ENCODE peak calls at places on chromosome 18, in six cellular contexts. One of them, this sample, is unnamed.

GRCh38 chr18:54223568-54224241 is 764 bp downstream of the MBD2 start:
- DNase-seq in cardiac muscle cell: peak; percentile 48
- DNase-seq in Panc1: peak; percentile 27
- DNase-seq in HL-60: peak; percentile 58
- DNase-seq in BJ: peak; percentile 70
- DNase-seq in adrenal gland: peak; percentile 86
- DNase-seq in this sample: peak; percentile 73

GRCh38 chr18:75210274-75211001 is at the start of gene TSHZ1:
- DNase-seq in adrenal gland: peak; percentile 76
- DNase-seq in Panc1: peak; percentile 87
- DNase-seq in BJ: peak; percentile 76
- DNase-seq in HL-60: peak; percentile 81
- DNase-seq in cardiac muscle cell: peak; percentile 80
- DNase-seq in this sample: peak; percentile 68

GRCh38 chr18:51196116-51196810 is 1.2 kb downstream of the MEX3C start:
- DNase-seq in Panc1: no peak
- DNase-seq in BJ: no peak
- DNase-seq in adrenal gland: peak; percentile 49
- DNase-seq in cardiac muscle cell: peak; percentile 34
- DNase-seq in HL-60: no peak
- DNase-seq in this sample: peak; percentile 40

GRCh38 chr18:46705521-46705920 is 48.5 kb upstream of the LOXHD1 start:
- DNase-seq in HL-60: no peak
- DNase-seq in BJ: no peak
- DNase-seq in Panc1: no peak
- DNase-seq in cardiac muscle cell: peak; percentile 49
- DNase-seq in adrenal gland: no peak
- DNase-seq in this sample: no peak

GRCh38 chr18:73288813-73289212 is 421.0 kb upstream of the NETO1 start:
- DNase-seq in cardiac muscle cell: no peak
- DNase-seq in Panc1: no peak
- DNase-seq in BJ: no peak
- DNase-seq in HL-60: no peak
- DNase-seq in adrenal gland: no peak
- DNase-seq in this sample: no peak

GRCh38 chr18:69480460-69480859 is 79.8 kb downstream of the DOK6 start:
- DNase-seq in Panc1: no peak
- DNase-seq in BJ: no peak
- DNase-seq in HL-60: peak; percentile 3
- DNase-seq in cardiac muscle cell: no peak
- DNase-seq in adrenal gland: no peak
- DNase-seq in this sample: no peak

GRCh38 chr18:2147866-2148265 is 423.4 kb downstream of the METTL4 start:
- DNase-seq in Panc1: no peak
- DNase-seq in adrenal gland: no peak
- DNase-seq in BJ: no peak
- DNase-seq in HL-60: no peak
- DNase-seq in cardiac muscle cell: no peak
- DNase-seq in this sample: no peak

GRCh38 chr18:38690626-38691025 is 1125.0 kb upstream of the CELF4 start:
- DNase-seq in Panc1: no peak
- DNase-seq in BJ: no peak
- DNase-seq in adrenal gland: no peak
- DNase-seq in HL-60: no peak
- DNase-seq in cardiac muscle cell: no peak
- DNase-seq in this sample: no peak

GRCh38 chr18:74916773-74917393 is 292.1 kb downstream of the PTGR3 start:
- DNase-seq in HL-60: no peak
- DNase-seq in Panc1: no peak
- DNase-seq in cardiac muscle cell: no peak
- DNase-seq in BJ: no peak
- DNase-seq in adrenal gland: no peak
- DNase-seq in this sample: no peak

GRCh38 chr18:63102941-63103744 is 216.4 kb downstream of the BCL2 start:
- DNase-seq in BJ: no peak
- DNase-seq in adrenal gland: no peak
- DNase-seq in HL-60: no peak
- DNase-seq in Panc1: no peak
- DNase-seq in cardiac muscle cell: no peak
- DNase-seq in this sample: no peak

GRCh38 chr18:46387426-46388131 is 269.4 kb downstream of the LOXHD1 start:
- DNase-seq in BJ: no peak
- DNase-seq in HL-60: no peak
- DNase-seq in Panc1: no peak
- DNase-seq in cardiac muscle cell: no peak
- DNase-seq in adrenal gland: no peak
- DNase-seq in this sample: no peak

GRCh38 chr18:10274327-10274726 is 180.1 kb upstream of the APCDD1 start:
- DNase-seq in adrenal gland: no peak
- DNase-seq in Panc1: no peak
- DNase-seq in cardiac muscle cell: no peak
- DNase-seq in HL-60: no peak
- DNase-seq in BJ: peak; percentile 50
- DNase-seq in this sample: no peak

GRCh38 chr18:50898908-50899307 is 20.0 kb downstream of the ME2 start:
- DNase-seq in HL-60: no peak
- DNase-seq in cardiac muscle cell: no peak
- DNase-seq in adrenal gland: no peak
- DNase-seq in BJ: no peak
- DNase-seq in Panc1: no peak
- DNase-seq in this sample: no peak

GRCh38 chr18:58529714-58530354 is 99.1 kb downstream of the ALPK2 start:
- DNase-seq in Panc1: peak; percentile 32
- DNase-seq in adrenal gland: peak; percentile 46
- DNase-seq in cardiac muscle cell: peak; percentile 68
- DNase-seq in BJ: no peak
- DNase-seq in HL-60: no peak
- DNase-seq in this sample: no peak

GRCh38 chr18:6633370-6633769 is 96.1 kb upstream of the ARHGAP28 start:
- DNase-seq in adrenal gland: no peak
- DNase-seq in Panc1: no peak
- DNase-seq in HL-60: no peak
- DNase-seq in cardiac muscle cell: no peak
- DNase-seq in BJ: no peak
- DNase-seq in this sample: no peak

GRCh38 chr18:34971313-34971712 is 69.9 kb upstream of the MAPRE2 start:
- DNase-seq in BJ: no peak
- DNase-seq in HL-60: peak; percentile 23
- DNase-seq in cardiac muscle cell: no peak
- DNase-seq in adrenal gland: no peak
- DNase-seq in Panc1: no peak
- DNase-seq in this sample: no peak

GRCh38 chr18:24837065-24837464 is 376.6 kb downstream of the HRH4 start:
- DNase-seq in Panc1: no peak
- DNase-seq in cardiac muscle cell: no peak
- DNase-seq in BJ: peak; percentile 96
- DNase-seq in adrenal gland: no peak
- DNase-seq in HL-60: no peak
- DNase-seq in this sample: no peak

GRCh38 chr18:44051088-44051487 is 629.6 kb upstream of the SETBP1 start:
- DNase-seq in cardiac muscle cell: peak; percentile 83
- DNase-seq in adrenal gland: no peak
- DNase-seq in HL-60: no peak
- DNase-seq in BJ: no peak
- DNase-seq in Panc1: no peak
- DNase-seq in this sample: no peak

GRCh38 chr18:62249478-62250097 is 62.5 kb downstream of the RELCH start:
- DNase-seq in adrenal gland: peak; percentile 70
- DNase-seq in BJ: no peak
- DNase-seq in Panc1: peak; percentile 35
- DNase-seq in cardiac muscle cell: peak; percentile 80
- DNase-seq in HL-60: peak; percentile 78
- DNase-seq in this sample: peak; percentile 71

GRCh38 chr18:36203360-36203895 is 16.1 kb downstream of the MOCOS start:
- DNase-seq in Panc1: no peak
- DNase-seq in adrenal gland: no peak
- DNase-seq in HL-60: no peak
- DNase-seq in cardiac muscle cell: no peak
- DNase-seq in BJ: no peak
- DNase-seq in this sample: no peak

GRCh38 chr18:26621161-26622026 is 73.0 kb upstream of the KCTD1 start:
- DNase-seq in cardiac muscle cell: peak; percentile 65
- DNase-seq in Panc1: peak; percentile 18
- DNase-seq in HL-60: peak; percentile 31
- DNase-seq in adrenal gland: peak; percentile 31
- DNase-seq in BJ: no peak
- DNase-seq in this sample: peak; percentile 52

GRCh38 chr18:80009661-80010550 is 21.5 kb upstream of the TXNL4A start:
- DNase-seq in adrenal gland: peak; percentile 98
- DNase-seq in Panc1: peak; percentile 85
- DNase-seq in cardiac muscle cell: no peak
- DNase-seq in HL-60: no peak
- DNase-seq in BJ: peak; percentile 87
- DNase-seq in this sample: peak; percentile 56

GRCh38 chr18:36365836-36366775 is 68.6 kb downstream of the FHOD3 start:
- DNase-seq in Panc1: no peak
- DNase-seq in BJ: no peak
- DNase-seq in cardiac muscle cell: no peak
- DNase-seq in HL-60: no peak
- DNase-seq in adrenal gland: no peak
- DNase-seq in this sample: no peak

GRCh38 chr18:34999734-35000397 is 41.3 kb upstream of the MAPRE2 start:
- DNase-seq in HL-60: no peak
- DNase-seq in BJ: no peak
- DNase-seq in Panc1: no peak
- DNase-seq in cardiac muscle cell: no peak
- DNase-seq in adrenal gland: peak; percentile 21
- DNase-seq in this sample: no peak

GRCh38 chr18:62841405-62841804 is 126.1 kb downstream of the PHLPP1 start:
- DNase-seq in BJ: no peak
- DNase-seq in cardiac muscle cell: no peak
- DNase-seq in HL-60: no peak
- DNase-seq in adrenal gland: no peak
- DNase-seq in Panc1: no peak
- DNase-seq in this sample: no peak

GRCh38 chr18:57353137-57353939 is 981 bp downstream of the ST8SIA3 start:
- DNase-seq in cardiac muscle cell: peak; percentile 73
- DNase-seq in Panc1: no peak
- DNase-seq in BJ: no peak
- DNase-seq in HL-60: no peak
- DNase-seq in adrenal gland: no peak
- DNase-seq in this sample: no peak

DNA sequence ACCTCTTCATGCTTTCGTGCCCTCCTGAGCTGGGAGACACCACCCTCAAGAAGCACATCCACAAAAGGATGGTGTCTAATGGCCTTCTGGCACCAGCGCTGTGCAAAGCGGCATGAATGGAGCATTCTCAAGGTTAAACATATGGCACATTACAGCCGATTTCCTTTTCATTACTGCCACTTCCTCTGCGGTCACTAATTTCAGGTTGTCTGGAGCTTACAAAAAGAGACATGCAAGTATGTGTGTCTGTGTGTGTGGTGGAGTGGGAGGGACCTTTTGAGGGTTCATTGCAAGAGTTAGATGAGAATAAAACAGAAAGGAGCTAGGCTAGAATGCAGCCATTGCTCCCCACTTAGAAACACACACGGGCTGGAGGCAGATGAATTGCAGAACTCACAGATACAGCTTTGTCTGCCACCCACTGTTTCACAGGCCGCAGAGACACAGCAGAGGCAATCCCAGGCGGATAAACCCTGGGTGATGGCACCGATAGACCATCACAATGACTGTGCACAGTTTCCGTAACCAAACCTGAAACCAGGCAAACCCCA is 76.0 kb downstream of the TGIF1 start:
- DNase-seq in Panc1: no peak
- DNase-seq in cardiac muscle cell: no peak
- DNase-seq in HL-60: peak; percentile 65
- DNase-seq in adrenal gland: no peak
- DNase-seq in BJ: no peak
- DNase-seq in this sample: no peak
- H3K4me3 ChIP-seq in Panc1: no peak overlapping the region
- H3K4me3 ChIP-seq in cardiac muscle cell: no peak overlapping the region
- H3K4me3 ChIP-seq in HL-60: no peak overlapping the region
- H3K4me3 ChIP-seq in adrenal gland: no peak overlapping the region
- H3K4me3 ChIP-seq in BJ: no peak overlapping the region
- H3K4me3 ChIP-seq in this sample: no peak overlapping the region

DNA sequence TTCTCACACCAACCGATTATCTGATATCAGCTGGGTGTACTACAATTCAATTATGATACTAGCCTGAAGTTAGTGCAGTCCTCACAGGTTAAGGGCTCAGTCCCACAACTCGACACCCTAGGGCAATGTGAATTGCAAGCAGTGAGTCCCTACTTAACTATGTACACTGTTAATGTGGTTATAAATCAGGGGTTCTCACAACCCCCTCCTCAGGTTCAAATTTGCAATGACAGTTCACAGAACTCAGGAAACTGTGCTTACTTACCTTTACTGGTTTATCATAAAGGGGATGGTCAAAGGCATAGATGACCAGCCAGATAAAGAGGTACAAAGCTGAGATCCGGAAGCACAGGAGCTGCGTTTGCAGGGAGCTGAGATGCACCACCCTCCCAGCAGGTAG is 1379.1 kb upstream of the CDH2 start:
- DNase-seq in cardiac muscle cell: no peak
- DNase-seq in HL-60: no peak
- DNase-seq in Panc1: no peak
- DNase-seq in adrenal gland: no peak
- DNase-seq in BJ: no peak
- DNase-seq in this sample: no peak
- TF ChIP-seq CTCF in cardiac muscle cell: no peak
- TF ChIP-seq CTCF in HL-60: no peak
- TF ChIP-seq CTCF in Panc1: no peak
- TF ChIP-seq CTCF in adrenal gland: no peak
- TF ChIP-seq CTCF in BJ: no peak
- TF ChIP-seq CTCF in this sample: no peak

GRCh38 chr18:500556-501405 is at the start of gene COLEC12:
- DNase-seq in cardiac muscle cell: peak; percentile 81
- DNase-seq in HL-60: no peak
- DNase-seq in BJ: no peak
- DNase-seq in Panc1: no peak
- DNase-seq in adrenal gland: no peak
- DNase-seq in this sample: peak; percentile 31

GRCh38 chr18:499351-500229 is 911 bp downstream of the COLEC12 start:
- DNase-seq in Panc1: no peak
- DNase-seq in HL-60: no peak
- DNase-seq in BJ: peak; percentile 58
- DNase-seq in cardiac muscle cell: peak; percentile 52
- DNase-seq in adrenal gland: no peak
- DNase-seq in this sample: peak; percentile 31

GRCh38 chr18:500230-500555 is 308 bp downstream of the COLEC12 start:
- DNase-seq in HL-60: no peak
- DNase-seq in cardiac muscle cell: peak; percentile 49
- DNase-seq in Panc1: no peak
- DNase-seq in adrenal gland: no peak
- DNase-seq in BJ: no peak
- DNase-seq in this sample: no peak

GRCh38 chr18:497688-498087 is 2.8 kb downstream of the COLEC12 start:
- DNase-seq in BJ: no peak
- DNase-seq in adrenal gland: no peak
- DNase-seq in HL-60: no peak
- DNase-seq in Panc1: no peak
- DNase-seq in cardiac muscle cell: no peak
- DNase-seq in this sample: no peak

GRCh38 chr18:498901-499300 is 1.6 kb downstream of the COLEC12 start:
- DNase-seq in BJ: no peak
- DNase-seq in Panc1: no peak
- DNase-seq in adrenal gland: no peak
- DNase-seq in cardiac muscle cell: no peak
- DNase-seq in HL-60: no peak
- DNase-seq in this sample: no peak
- H3K4me3 ChIP-seq in BJ: peak overlapping the region; percentile 79
- H3K4me3 ChIP-seq in Panc1: peak overlapping the region; percentile 18
- H3K4me3 ChIP-seq in adrenal gland: no peak overlapping the region
- H3K4me3 ChIP-seq in cardiac muscle cell: peak overlapping the region; percentile 97
- H3K4me3 ChIP-seq in HL-60: no peak overlapping the region
- H3K4me3 ChIP-seq in this sample: no peak overlapping the region

GRCh38 chr18:72086421-72086820 is 457.7 kb downstream of the CBLN2 start:
- DNase-seq in BJ: no peak
- DNase-seq in cardiac muscle cell: peak; percentile 52
- DNase-seq in Panc1: no peak
- DNase-seq in adrenal gland: no peak
- DNase-seq in HL-60: no peak
- DNase-seq in this sample: no peak
- TF ChIP-seq CTCF in BJ: no peak
- TF ChIP-seq CTCF in cardiac muscle cell: peak; percentile 39
- TF ChIP-seq CTCF in Panc1: peak; percentile 14
- TF ChIP-seq CTCF in adrenal gland: no peak
- TF ChIP-seq CTCF in HL-60: peak; percentile 9
- TF ChIP-seq CTCF in this sample: no peak

This sample was measured in lung.